ENCODE peak calls at places on chromosomes 3 and 15, in seven cellular contexts. W, B, E, V, U, R and X are unnamed samples.

GRCh38 chr15:77418341-77419049 is 1.4 kb downstream of the PEAK1 start:
- DNase-seq in W (no peak), B (no peak), R (no peak), E (no peak), U (no peak), V (peak), X (no peak)

GRCh38 chr3:159322322-159322939 is 520.6 kb downstream of the MFSD1 start:
- DNase-seq in R (peak), W (peak), B (peak), U (no peak), V (peak), E (no peak), X (peak)

GRCh38 chr3:169811606-169812123 is 1.0 kb upstream of the LRRIQ4 start:
- DNase-seq in R (peak), W (no peak), U (peak), E (no peak), V (no peak), B (no peak), X (peak)

GRCh38 chr3:23055733-23056376 is 147.3 kb upstream of the UBE2E2 start:
- DNase-seq in R (peak), U (no peak), B (no peak), V (no peak), E (no peak), W (no peak), X (no peak)

GRCh38 chr15:62153228-62153627 is 11.9 kb downstream of the C2CD4B start:
- DNase-seq in W (no peak), B (no peak), V (no peak), R (no peak), U (no peak), E (no peak), X (no peak)

GRCh38 chr3:185935465-185936263 is 2.1 kb downstream of the TRA2B start:
- DNase-seq in R (no peak), B (no peak), W (no peak), U (no peak), V (no peak), E (no peak), X (no peak)

GRCh38 chr3:33447958-33448357 is 7.8 kb upstream of the UBP1 start:
- DNase-seq in V (no peak), U (no peak), W (no peak), B (no peak), R (no peak), E (no peak), X (no peak)

GRCh38 chr3:29521751-29522150 is 240.9 kb downstream of the RBMS3 start:
- DNase-seq in U (no peak), V (no peak), E (no peak), R (no peak), B (no peak), W (no peak), X (no peak)

GRCh38 chr3:55519016-55519415 is 31.9 kb upstream of the WNT5A start:
- DNase-seq in W (no peak), B (no peak), E (no peak), U (no peak), V (peak), R (peak), X (no peak)

GRCh38 chr15:50353251-50353998 is 1.6 kb downstream of the GABPB1 start:
- DNase-seq in U (no peak), R (peak), W (no peak), E (no peak), B (no peak), V (peak), X (no peak)